ENCODE peak calls at places on chromosomes 1 and 21, in six cellular contexts. N is ovary, Z is breast epithelium, D is sigmoid colon, S is fibroblast of lung, H is uterus. O is an unnamed sample.
A peak's percentile ranks its signal among the peaks of the same experiment; 100 is the strongest.

GRCh38 chr1:94986783-94987182 is 59.9 kb upstream of the CNN3 start:
- DNase-seq in D (no peak), Z (no peak), S (peak; percentile 82), H (no peak), N (no peak), O (no peak)

GRCh38 chr1:19010503-19010902 is 54.0 kb upstream of the IFFO2 start:
- DNase-seq in S (no peak), D (no peak), N (no peak), Z (no peak), H (no peak), O (no peak)

GRCh38 chr1:19042675-19043578 is 86.5 kb upstream of the IFFO2 start:
- DNase-seq in Z (peak; percentile 49), S (peak; percentile 40), N (no peak), H (no peak), D (peak; percentile 42), O (no peak)

GRCh38 chr1:15735304-15736034 is 589 bp upstream of the SLC25A34 start:
- DNase-seq in S (no peak), H (no peak), Z (no peak), N (no peak), D (no peak), O (peak; percentile 58)

GRCh38 chr1:64540265-64540791 is 70.4 kb downstream of the CACHD1 start:
- DNase-seq in H (no peak), N (no peak), D (no peak), S (peak; percentile 53), Z (no peak), O (no peak)

GRCh38 chr1:192595299-192595698 is 19.7 kb downstream of the RGS1 start:
- DNase-seq in D (no peak), H (no peak), Z (no peak), S (no peak), N (no peak), O (no peak)

GRCh38 chr1:115499253-115499652 is 142.5 kb upstream of the VANGL1 start:
- DNase-seq in S (no peak), D (no peak), H (no peak), Z (no peak), N (no peak), O (no peak)

GRCh38 chr1:241706967-241707366 is 54.9 kb downstream of the WDR64 start:
- DNase-seq in S (peak; percentile 53), N (no peak), D (no peak), H (no peak), Z (no peak), O (no peak)

GRCh38 chr1:163540727-163541126 is 219.0 kb downstream of the NUF2 start:
- DNase-seq in H (no peak), S (no peak), N (no peak), D (no peak), Z (no peak), O (no peak)

GRCh38 chr1:1020000-1020404 is at the start of gene AGRN:
- DNase-seq in N (peak; percentile 71), Z (no peak), D (no peak), S (no peak), H (no peak), O (peak; percentile 80)

GRCh38 chr1:11645670-11646265 is 8.5 kb downstream of the FBXO2 start:
- DNase-seq in D (peak; percentile 81), Z (peak; percentile 75), H (peak; percentile 59), S (peak; percentile 44), N (peak; percentile 69), O (peak; percentile 78)

GRCh38 chr1:32988665-32989064 is 24.1 kb upstream of the RNF19B start:
- DNase-seq in N (no peak), H (no peak), D (peak; percentile 75), Z (no peak), S (peak; percentile 96), O (peak; percentile 37)
- H3K4me1 ChIP-seq in N (peaks cover 10% of the 10 kb centered on the region), H (peaks cover 7% of the 10 kb centered on the region), D (peaks cover 9% of the 10 kb centered on the region), Z (peaks cover 17% of the 10 kb centered on the region), S (peaks cover 37% of the 10 kb centered on the region), O (peaks cover 27% of the 10 kb centered on the region)

GRCh38 chr21:31917108-31917507 is 44.3 kb downstream of the HUNK start:
- DNase-seq in N (no peak), H (no peak), S (no peak), D (no peak), Z (no peak), O (peak; percentile 46)
- H3K4me1 ChIP-seq in N (no peaks in the 10 kb centered on the region), H (no peaks in the 10 kb centered on the region), S (no peaks in the 10 kb centered on the region), D (no peaks in the 10 kb centered on the region), Z (no peaks in the 10 kb centered on the region), O (no peaks in the 10 kb centered on the region)

DNA sequence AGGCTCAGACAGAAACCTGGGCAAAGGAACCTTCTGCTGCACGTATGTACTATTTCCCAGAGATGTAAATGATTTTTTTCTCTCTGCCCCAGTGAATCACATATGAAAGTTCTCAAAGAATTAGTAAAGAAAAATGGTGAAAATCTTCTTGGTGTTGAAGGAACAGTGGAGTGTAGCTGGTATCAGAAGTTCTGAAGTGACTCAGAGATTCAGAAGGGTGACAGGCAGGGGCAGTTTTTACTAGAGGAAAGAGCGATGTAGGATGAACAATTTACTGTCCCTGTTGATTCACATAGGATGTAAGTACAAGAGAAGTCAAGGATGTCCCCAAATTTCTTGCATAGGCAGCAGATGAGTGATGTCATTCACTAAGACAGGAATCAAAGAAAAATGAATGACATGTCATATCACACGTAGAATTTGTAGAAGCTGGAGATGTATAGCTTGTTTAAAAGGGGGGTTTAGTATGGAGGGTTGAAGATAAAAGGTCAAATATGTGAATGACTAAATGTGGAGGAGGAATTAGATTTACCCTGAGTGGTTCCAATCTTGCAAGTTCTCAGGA is 26.4 kb downstream of the WLS start:
- DNase-seq in Z (no peak), H (no peak), N (no peak), S (no peak), D (no peak), O (no peak)
- H3K4me1 ChIP-seq in Z (no peaks in the 10 kb centered on the region), H (no peaks in the 10 kb centered on the region), N (peaks cover 9% of the 10 kb centered on the region), S (peaks cover 19% of the 10 kb centered on the region), D (peaks cover 68% of the 10 kb centered on the region), O (peaks cover 27% of the 10 kb centered on the region)

GRCh38 chr21:41636636-41637625 is 129.0 kb upstream of the TMPRSS2 start:
- DNase-seq in S (no peak), D (peak; percentile 52), H (no peak), Z (no peak), N (no peak), O (no peak)

GRCh38 chr21:41634858-41635257 is 126.9 kb upstream of the TMPRSS2 start:
- DNase-seq in Z (no peak), N (no peak), S (peak; percentile 58), H (no peak), D (no peak), O (no peak)

GRCh38 chr21:41633627-41634026 is 125.7 kb upstream of the TMPRSS2 start:
- DNase-seq in N (no peak), Z (no peak), D (no peak), S (no peak), H (no peak), O (no peak)

GRCh38 chr21:41634211-41634694 is 126.3 kb upstream of the TMPRSS2 start:
- DNase-seq in D (no peak), Z (no peak), S (no peak), H (no peak), N (no peak), O (no peak)

GRCh38 chr21:41635874-41636273 is 127.9 kb upstream of the TMPRSS2 start:
- DNase-seq in N (no peak), Z (no peak), H (no peak), S (no peak), D (no peak), O (no peak)
- H3K4me1 ChIP-seq in N (no peaks in the 10 kb centered on the region), Z (no peaks in the 10 kb centered on the region), H (no peaks in the 10 kb centered on the region), S (peaks cover 4% of the 10 kb centered on the region), D (peaks cover 6% of the 10 kb centered on the region), O (no peaks in the 10 kb centered on the region)

GRCh38 chr1:30032302-30032701 is 691.1 kb downstream of the MATN1 start:
- DNase-seq in N (no peak), S (no peak), H (no peak), Z (no peak), D (no peak), O (no peak)
- H3K4me1 ChIP-seq in N (no peaks in the 10 kb centered on the region), S (no peaks in the 10 kb centered on the region), H (no peaks in the 10 kb centered on the region), Z (no peaks in the 10 kb centered on the region), D (no peaks in the 10 kb centered on the region), O (no peaks in the 10 kb centered on the region)

GRCh38 chr21:45888361-45889009 is 93.1 kb upstream of the COL6A1 start:
- DNase-seq in Z (no peak), N (no peak), D (no peak), S (no peak), H (no peak), O (no peak)

GRCh38 chr21:45887121-45887611 is 94.4 kb upstream of the COL6A1 start:
- DNase-seq in N (no peak), H (no peak), D (peak; percentile 81), S (peak; percentile 30), Z (no peak), O (peak; percentile 28)

GRCh38 chr21:45887788-45888187 is 93.8 kb upstream of the COL6A1 start:
- DNase-seq in S (no peak), D (no peak), H (no peak), N (no peak), Z (no peak), O (peak; percentile 39)

GRCh38 chr21:45885597-45885929 is 96.0 kb upstream of the COL6A1 start:
- DNase-seq in D (no peak), Z (no peak), N (no peak), H (no peak), S (no peak), O (no peak)

GRCh38 chr21:45886610-45887026 is 95.0 kb upstream of the COL6A1 start:
- DNase-seq in S (no peak), N (no peak), Z (no peak), H (no peak), D (no peak), O (no peak)
- H3K4me1 ChIP-seq in S (no peaks in the 10 kb centered on the region), N (no peaks in the 10 kb centered on the region), Z (no peaks in the 10 kb centered on the region), H (no peaks in the 10 kb centered on the region), D (no peaks in the 10 kb centered on the region), O (no peaks in the 10 kb centered on the region)

GRCh38 chr1:207062058-207062457 is 9.0 kb downstream of the PFKFB2 start:
- DNase-seq in H (no peak), D (no peak), N (no peak), S (no peak), Z (no peak), O (no peak)
- H3K4me1 ChIP-seq in H (no peaks in the 10 kb centered on the region), D (no peaks in the 10 kb centered on the region), N (no peaks in the 10 kb centered on the region), S (no peaks in the 10 kb centered on the region), Z (no peaks in the 10 kb centered on the region), O (peaks cover 9% of the 10 kb centered on the region)

GRCh38 chr1:224542783-224543440 is 73.2 kb upstream of the CNIH3 start:
- DNase-seq in H (no peak), S (peak; percentile 100), N (no peak), Z (no peak), D (no peak), O (no peak)
- H3K4me1 ChIP-seq in H (no peaks in the 10 kb centered on the region), S (peaks cover 23% of the 10 kb centered on the region), N (no peaks in the 10 kb centered on the region), Z (no peaks in the 10 kb centered on the region), D (no peaks in the 10 kb centered on the region), O (no peaks in the 10 kb centered on the region)

DNA sequence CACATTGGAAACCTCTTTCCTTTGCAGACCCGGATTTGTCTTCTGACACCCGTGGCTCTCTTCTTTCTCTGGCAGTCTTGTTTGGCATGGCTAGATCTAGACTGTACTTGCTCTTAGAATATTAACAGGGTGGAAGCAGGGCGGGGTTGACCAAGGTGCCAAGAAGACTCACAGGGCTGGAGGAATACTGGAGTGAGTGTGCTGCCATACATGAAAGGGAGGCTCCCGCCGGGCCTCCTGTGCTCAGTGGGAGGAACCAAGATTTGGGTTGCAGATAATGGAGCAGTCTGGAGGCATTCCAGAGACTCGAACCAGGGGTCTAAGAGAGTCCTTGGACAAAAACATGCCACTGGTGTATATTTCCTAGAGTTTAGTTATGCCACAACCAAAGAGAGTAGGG is 27.6 kb upstream of the SNX27 start:
- DNase-seq in N (no peak), S (no peak), H (no peak), Z (no peak), D (no peak), O (no peak)
- H3K4me1 ChIP-seq in N (peaks cover 1% of the 10 kb centered on the region), S (no peaks in the 10 kb centered on the region), H (no peaks in the 10 kb centered on the region), Z (no peaks in the 10 kb centered on the region), D (no peaks in the 10 kb centered on the region), O (no peaks in the 10 kb centered on the region)